ENCODE peak calls at places on chromosomes 7 and 10, in four cellular contexts. X is KG1; L is thyroid gland; O is effector memory CD8-positive, alpha-beta T cell. Y is an unnamed sample.

GRCh38 chr10:103448751-103449150 is 3.4 kb downstream of the CALHM2 start:
- DNase-seq in X (no peak), L (no peak), O (no peak), Y (no peak)

GRCh38 chr10:114718386-114718785 is 60.3 kb upstream of the ABLIM1 start:
- DNase-seq in X (no peak), L (no peak), O (no peak), Y (no peak)

GRCh38 chr10:33463011-33463410 is 128.5 kb upstream of the NRP1 start:
- DNase-seq in X (no peak), L (no peak), O (no peak), Y (no peak)

GRCh38 chr10:77350711-77351119 is 286.9 kb downstream of the KCNMA1 start:
- DNase-seq in X (no peak), L (no peak), O (no peak), Y (no peak)

GRCh38 chr10:113412161-113412560 is 140.7 kb upstream of the HABP2 start:
- DNase-seq in X (no peak), L (no peak), O (no peak), Y (no peak)

GRCh38 chr7:77687747-77688144 is 8.5 kb upstream of the RSBN1L start:
- DNase-seq in X (no peak), L (no peak), O (no peak), Y (no peak)

GRCh38 chr7:150986099-150986512 is 4.7 kb upstream of the NOS3 start:
- DNase-seq in X (no peak), L (peak; percentile 45), O (peak; percentile 43), Y (peak; percentile 62)

GRCh38 chr10:38157270-38157685 is 63.1 kb downstream of the ZNF37A start:
- DNase-seq in X (no peak), L (no peak), O (no peak), Y (no peak)

GRCh38 chr10:15363031-15363430 is 8.1 kb downstream of the FAM171A1 start:
- DNase-seq in X (no peak), L (no peak), O (no peak), Y (no peak)

GRCh38 chr10:26627320-26627719 is 70.2 kb upstream of the PDSS1 start:
- DNase-seq in X (no peak), L (no peak), O (no peak), Y (no peak)

GRCh38 chr7:130994378-130995115 is 260.5 kb upstream of the KLF14 start:
- DNase-seq in X (no peak), L (peak; percentile 66), O (no peak), Y (no peak)

GRCh38 chr10:27157150-27157549 is 2.0 kb downstream of the MASTL start:
- DNase-seq in X (no peak), L (no peak), O (no peak), Y (no peak)

GRCh38 chr7:2814186-2814530 is 29.9 kb downstream of the GNA12 start:
- DNase-seq in X (no peak), L (no peak), O (no peak), Y (no peak)

GRCh38 chr7:112073530-112073929 is 132.7 kb downstream of the DOCK4 start:
- DNase-seq in X (no peak), L (no peak), O (no peak), Y (no peak)

GRCh38 chr7:77657427-77658331 is 38.6 kb upstream of the RSBN1L start:
- DNase-seq in X (peak; percentile 11), L (no peak), O (peak; percentile 8), Y (peak; percentile 23)

GRCh38 chr7:84041649-84042048 is 152.9 kb downstream of the SEMA3A start:
- DNase-seq in X (no peak), L (no peak), O (no peak), Y (no peak)

GRCh38 chr7:92768501-92769360 is 67.6 kb downstream of the CDK6 start:
- DNase-seq in X (no peak), L (no peak), O (no peak), Y (no peak)

GRCh38 chr7:33831389-33832118 is 73.8 kb upstream of the BMPER start:
- DNase-seq in X (no peak), L (no peak), O (no peak), Y (no peak)

GRCh38 chr10:32577448-32577847 is 131.5 kb downstream of the CCDC7 start:
- DNase-seq in X (no peak), L (no peak), O (no peak), Y (no peak)

GRCh38 chr10:108956149-108956548 is 967.2 kb downstream of the XPNPEP1 start:
- DNase-seq in X (no peak), L (no peak), O (no peak), Y (no peak)

GRCh38 chr10:4522296-4523000 is 303.6 kb upstream of the AKR1E2 start:
- DNase-seq in X (no peak), L (no peak), O (no peak), Y (no peak)

GRCh38 chr10:131431541-131431940 is 120.0 kb upstream of the TCERG1L start:
- DNase-seq in X (no peak), L (peak; percentile 8), O (no peak), Y (no peak)

GRCh38 chr10:106582291-106582690 is 582.2 kb downstream of the SORCS1 start:
- DNase-seq in X (no peak), L (no peak), O (no peak), Y (no peak)

GRCh38 chr7:47622946-47623640 is 41.2 kb upstream of the TNS3 start:
- DNase-seq in X (no peak), L (no peak), O (no peak), Y (no peak)

GRCh38 chr10:62154231-62154630 is 114.4 kb downstream of the RTKN2 start:
- DNase-seq in X (no peak), L (no peak), O (no peak), Y (no peak)

GRCh38 chr7:158276414-158277218 is 311.0 kb downstream of the PTPRN2 start:
- DNase-seq in X (no peak), L (no peak), O (no peak), Y (no peak)

GRCh38 chr10:123391275-123392028 is 237.2 kb downstream of the BUB3 start:
- DNase-seq in X (no peak), L (no peak), O (no peak), Y (no peak)

GRCh38 chr10:34736976-34737771 is 77.9 kb downstream of the PARD3 start:
- DNase-seq in X (no peak), L (no peak), O (no peak), Y (no peak)

Y was measured in B cell.